ENCODE peak calls at places on chromosomes 13 and 19, in seven cellular contexts. S is dermis microvascular lymphatic vessel endothelial cell, F is osteoblast, B is fibroblast of mammary gland, L is amniotic stem cell, U is RWPE2, D is sigmoid colon. I is an unnamed sample.

GRCh38 chr13:98529171-98529570 is 47.7 kb downstream of the STK24 start:
- DNase-seq in S (no peak), F (no peak), B (no peak), L (no peak), U (no peak), D (peak; percentile 53), I (no peak)

GRCh38 chr19:18322318-18322758 is 538 bp downstream of the LSM4 start:
- DNase-seq in S (no peak), F (peak; percentile 96), B (peak; percentile 70), L (no peak), U (no peak), D (no peak), I (peak; percentile 77)

GRCh38 chr19:31408460-31409124 is 59.4 kb upstream of the TSHZ3 start:
- DNase-seq in S (no peak), F (peak; percentile 83), B (peak; percentile 92), L (peak; percentile 3), U (no peak), D (no peak), I (peak; percentile 92)

GRCh38 chr19:16899566-16900075 is 10.8 kb downstream of the F2RL3 start:
- DNase-seq in S (no peak), F (peak; percentile 98), B (peak; percentile 41), L (no peak), U (no peak), D (no peak), I (peak; percentile 58)

GRCh38 chr19:48311384-48311783 is 14.0 kb upstream of the EMP3 start:
- DNase-seq in S (no peak), F (peak; percentile 30), B (no peak), L (no peak), U (no peak), D (no peak), I (no peak)

GRCh38 chr19:46890423-46891170 is 29.8 kb downstream of the ARHGAP35 start:
- DNase-seq in S (no peak), F (peak; percentile 94), B (peak; percentile 96), L (no peak), U (no peak), D (no peak), I (peak; percentile 87)

GRCh38 chr19:10344780-10345179 is 5.4 kb upstream of the ICAM3 start:
- DNase-seq in S (no peak), F (peak; percentile 4), B (no peak), L (no peak), U (no peak), D (no peak), I (no peak)

GRCh38 chr13:101300531-101300930 is 115.8 kb downstream of the NALCN start:
- DNase-seq in S (no peak), F (no peak), B (no peak), L (no peak), U (no peak), D (no peak), I (no peak)

GRCh38 chr19:16062789-16063188 is 13.5 kb upstream of the TPM4 start:
- DNase-seq in S (no peak), F (peak; percentile 60), B (no peak), L (no peak), U (no peak), D (no peak), I (no peak)

GRCh38 chr13:34021619-34022018 is 203.7 kb downstream of the RFC3 start:
- DNase-seq in S (no peak), F (no peak), B (no peak), L (no peak), U (no peak), D (no peak), I (no peak)

GRCh38 chr13:28820099-28821051 is at the start of gene MTUS2:
- DNase-seq in S (no peak), F (peak; percentile 34), B (no peak), L (no peak), U (no peak), D (no peak), I (no peak)

GRCh38 chr19:49331616-49332055 is 3.6 kb upstream of the CD37 start:
- DNase-seq in S (no peak), F (peak; percentile 91), B (peak; percentile 68), L (no peak), U (no peak), D (no peak), I (peak; percentile 57)

GRCh38 chr13:111216166-111216960 is 101.3 kb downstream of the ARHGEF7 start:
- DNase-seq in S (no peak), F (peak; percentile 76), B (peak; percentile 30), L (no peak), U (no peak), D (no peak), I (no peak)

GRCh38 chr19:46715620-46716012 is 1.3 kb downstream of the PRKD2 start:
- DNase-seq in S (no peak), F (peak; percentile 18), B (no peak), L (no peak), U (no peak), D (peak; percentile 67), I (no peak)

GRCh38 chr13:109979186-109979585 is 192.8 kb upstream of the IRS2 start:
- DNase-seq in S (no peak), F (no peak), B (no peak), L (no peak), U (no peak), D (no peak), I (no peak)

GRCh38 chr13:95275322-95276118 is 25.7 kb downstream of the ABCC4 start:
- DNase-seq in S (no peak), F (no peak), B (peak; percentile 12), L (no peak), U (no peak), D (no peak), I (no peak)

GRCh38 chr19:41366089-41366488 is 2.1 kb upstream of the B9D2 start:
- DNase-seq in S (no peak), F (no peak), B (no peak), L (no peak), U (no peak), D (no peak), I (no peak)

GRCh38 chr19:47357788-47358680 is 8.9 kb downstream of the DHX34 start:
- DNase-seq in S (no peak), F (peak; percentile 38), B (peak; percentile 14), L (no peak), U (no peak), D (no peak), I (no peak)

GRCh38 chr13:29520671-29521070 is 74.8 kb downstream of the SLC7A1 start:
- DNase-seq in S (no peak), F (peak; percentile 92), B (peak; percentile 86), L (peak; percentile 61), U (no peak), D (no peak), I (peak; percentile 84)

GRCh38 chr13:51922771-51923480 is 61.2 kb downstream of the CCDC70 start:
- DNase-seq in S (no peak), F (no peak), B (no peak), L (no peak), U (no peak), D (no peak), I (no peak)

GRCh38 chr19:12838182-12838890 is at the start of gene MAST1:
- DNase-seq in S (no peak), F (peak; percentile 98), B (no peak), L (no peak), U (no peak), D (no peak), I (no peak)

GRCh38 chr19:9075064-9075964 is 11.5 kb upstream of the OR1M1 start:
- DNase-seq in S (no peak), F (peak; percentile 93), B (peak; percentile 89), L (peak; percentile 45), U (peak; percentile 99), D (peak; percentile 90), I (peak; percentile 99)

GRCh38 chr19:43290568-43291359 is 21.4 kb upstream of the PSG9 start:
- DNase-seq in S (no peak), F (no peak), B (peak; percentile 15), L (no peak), U (no peak), D (no peak), I (peak; percentile 24)

GRCh38 chr19:40592170-40592569 is 9.0 kb upstream of the LTBP4 start:
- DNase-seq in S (peak; percentile 64), F (peak; percentile 94), B (peak; percentile 71), L (no peak), U (no peak), D (no peak), I (peak; percentile 71)

GRCh38 chr13:39777527-39778061 is 122.1 kb downstream of the COG6 start:
- DNase-seq in S (peak; percentile 26), F (peak; percentile 69), B (peak; percentile 98), L (peak; percentile 19), U (no peak), D (no peak), I (peak; percentile 94)

GRCh38 chr19:35644987-35645679 is 3.0 kb upstream of the COX6B1 start:
- DNase-seq in S (no peak), F (peak; percentile 92), B (peak; percentile 47), L (no peak), U (peak; percentile 84), D (peak; percentile 93), I (peak; percentile 71)

GRCh38 chr13:51643114-51643881 is 59.0 kb downstream of the WDFY2 start:
- DNase-seq in S (peak; percentile 39), F (peak; percentile 75), B (peak; percentile 97), L (peak; percentile 42), U (peak; percentile 66), D (no peak), I (peak; percentile 94)

GRCh38 chr19:56720281-56720680 is 48.7 kb upstream of the ZNF835 start:
- DNase-seq in S (no peak), F (no peak), B (no peak), L (no peak), U (no peak), D (no peak), I (peak; percentile 53)

GRCh38 chr13:65943711-65944110 is 1286.4 kb downstream of the PCDH9 start:
- DNase-seq in S (peak; percentile 63), F (no peak), B (peak; percentile 49), L (no peak), U (no peak), D (no peak), I (no peak)

GRCh38 chr19:34363930-34364329 is 1.1 kb upstream of the GPI start:
- DNase-seq in S (no peak), F (no peak), B (no peak), L (no peak), U (no peak), D (no peak), I (no peak)

GRCh38 chr13:77333521-77334083 is 6.7 kb upstream of the MYCBP2 start:
- DNase-seq in S (no peak), F (no peak), B (no peak), L (no peak), U (no peak), D (no peak), I (peak; percentile 24)

GRCh38 chr13:98039964-98040363 is 86.5 kb downstream of the IPO5 start:
- DNase-seq in S (no peak), F (no peak), B (no peak), L (no peak), U (no peak), D (no peak), I (no peak)

GRCh38 chr19:17703823-17704463 is 15.3 kb upstream of the MAP1S start:
- DNase-seq in S (peak; percentile 61), F (peak; percentile 81), B (peak; percentile 60), L (no peak), U (no peak), D (no peak), I (peak; percentile 53)

GRCh38 chr19:45428385-45429231 is 4.9 kb upstream of the ERCC1 start:
- DNase-seq in S (no peak), F (peak; percentile 92), B (peak; percentile 41), L (peak; percentile 24), U (no peak), D (peak; percentile 84), I (peak; percentile 79)

GRCh38 chr13:105087941-105088340 is 1447.5 kb downstream of the EFNB2 start:
- DNase-seq in S (no peak), F (no peak), B (no peak), L (no peak), U (no peak), D (no peak), I (no peak)

GRCh38 chr13:42876270-42876714 is 94.9 kb downstream of the FAM216B start:
- DNase-seq in S (no peak), F (no peak), B (no peak), L (no peak), U (no peak), D (no peak), I (no peak)

GRCh38 chr19:50838239-50838638 is 4.9 kb upstream of the KLK15 start:
- DNase-seq in S (no peak), F (peak; percentile 90), B (no peak), L (no peak), U (no peak), D (peak; percentile 21), I (no peak)

GRCh38 chr13:51269039-51269438 is 46.8 kb downstream of the FAM124A start:
- DNase-seq in S (no peak), F (no peak), B (peak; percentile 36), L (no peak), U (no peak), D (peak; percentile 33), I (no peak)

I was measured in RPMI7951.